ENCODE peak calls at places on chromosomes 6 and 20, in six cellular contexts. One of them, this sample, is unnamed.

GRCh38 chr6:78500299-78501089 is 366.9 kb upstream of the IRAK1BP1 start:
- DNase-seq in CD8-positive, alpha-beta memory T cell: no peak
- DNase-seq in substantia nigra: no peak
- DNase-seq in H9: no peak
- DNase-seq in mammary epithelial cell: no peak
- DNase-seq in K562: no peak
- DNase-seq in this sample: no peak

GRCh38 chr20:17948442-17948841 is 20.2 kb downstream of the SNX5 start:
- DNase-seq in mammary epithelial cell: no peak
- DNase-seq in H9: no peak
- DNase-seq in CD8-positive, alpha-beta memory T cell: no peak
- DNase-seq in substantia nigra: no peak
- DNase-seq in K562: no peak
- DNase-seq in this sample: no peak

GRCh38 chr6:104943781-104944180 is 13.1 kb upstream of the LIN28B start:
- DNase-seq in CD8-positive, alpha-beta memory T cell: no peak
- DNase-seq in mammary epithelial cell: peak
- DNase-seq in H9: no peak
- DNase-seq in K562: peak
- DNase-seq in substantia nigra: no peak
- DNase-seq in this sample: no peak

GRCh38 chr6:150395388-150396009 is 26.7 kb downstream of the IYD start:
- DNase-seq in K562: peak
- DNase-seq in mammary epithelial cell: peak
- DNase-seq in substantia nigra: peak
- DNase-seq in H9: peak
- DNase-seq in CD8-positive, alpha-beta memory T cell: peak
- DNase-seq in this sample: no peak

GRCh38 chr20:3862333-3862732 is 15.7 kb downstream of the MAVS start:
- DNase-seq in CD8-positive, alpha-beta memory T cell: no peak
- DNase-seq in H9: no peak
- DNase-seq in mammary epithelial cell: no peak
- DNase-seq in K562: no peak
- DNase-seq in substantia nigra: no peak
- DNase-seq in this sample: no peak

GRCh38 chr6:127515794-127516675 is 3.1 kb downstream of the MTCL3 start:
- DNase-seq in H9: peak
- DNase-seq in CD8-positive, alpha-beta memory T cell: peak
- DNase-seq in K562: peak
- DNase-seq in substantia nigra: peak
- DNase-seq in mammary epithelial cell: peak
- DNase-seq in this sample: peak

GRCh38 chr6:2915150-2915549 is 12.0 kb upstream of the SERPINB9 start:
- DNase-seq in K562: no peak
- DNase-seq in CD8-positive, alpha-beta memory T cell: no peak
- DNase-seq in mammary epithelial cell: no peak
- DNase-seq in substantia nigra: no peak
- DNase-seq in H9: peak
- DNase-seq in this sample: no peak

GRCh38 chr6:157556671-157557430 is 175.9 kb downstream of the ZDHHC14 start:
- DNase-seq in mammary epithelial cell: no peak
- DNase-seq in substantia nigra: no peak
- DNase-seq in K562: no peak
- DNase-seq in H9: no peak
- DNase-seq in CD8-positive, alpha-beta memory T cell: no peak
- DNase-seq in this sample: no peak

GRCh38 chr6:431986-432385 is 40.4 kb downstream of the IRF4 start:
- DNase-seq in K562: no peak
- DNase-seq in substantia nigra: no peak
- DNase-seq in mammary epithelial cell: no peak
- DNase-seq in CD8-positive, alpha-beta memory T cell: no peak
- DNase-seq in H9: no peak
- DNase-seq in this sample: peak

GRCh38 chr20:63453029-63453523 is 19.4 kb downstream of the KCNQ2 start:
- DNase-seq in K562: peak
- DNase-seq in CD8-positive, alpha-beta memory T cell: no peak
- DNase-seq in mammary epithelial cell: no peak
- DNase-seq in substantia nigra: no peak
- DNase-seq in H9: peak
- DNase-seq in this sample: no peak

GRCh38 chr6:45454008-45454911 is 76.5 kb upstream of the SUPT3H start:
- DNase-seq in CD8-positive, alpha-beta memory T cell: no peak
- DNase-seq in H9: no peak
- DNase-seq in substantia nigra: no peak
- DNase-seq in mammary epithelial cell: peak
- DNase-seq in K562: no peak
- DNase-seq in this sample: no peak

GRCh38 chr6:106801256-106801655 is 171.9 kb downstream of the QRSL1 start:
- DNase-seq in H9: no peak
- DNase-seq in K562: no peak
- DNase-seq in CD8-positive, alpha-beta memory T cell: no peak
- DNase-seq in substantia nigra: no peak
- DNase-seq in mammary epithelial cell: no peak
- DNase-seq in this sample: no peak

GRCh38 chr6:134436281-134436815 is 118.4 kb upstream of the SGK1 start:
- DNase-seq in K562: peak
- DNase-seq in mammary epithelial cell: peak
- DNase-seq in substantia nigra: peak
- DNase-seq in CD8-positive, alpha-beta memory T cell: no peak
- DNase-seq in H9: no peak
- DNase-seq in this sample: peak

DNA sequence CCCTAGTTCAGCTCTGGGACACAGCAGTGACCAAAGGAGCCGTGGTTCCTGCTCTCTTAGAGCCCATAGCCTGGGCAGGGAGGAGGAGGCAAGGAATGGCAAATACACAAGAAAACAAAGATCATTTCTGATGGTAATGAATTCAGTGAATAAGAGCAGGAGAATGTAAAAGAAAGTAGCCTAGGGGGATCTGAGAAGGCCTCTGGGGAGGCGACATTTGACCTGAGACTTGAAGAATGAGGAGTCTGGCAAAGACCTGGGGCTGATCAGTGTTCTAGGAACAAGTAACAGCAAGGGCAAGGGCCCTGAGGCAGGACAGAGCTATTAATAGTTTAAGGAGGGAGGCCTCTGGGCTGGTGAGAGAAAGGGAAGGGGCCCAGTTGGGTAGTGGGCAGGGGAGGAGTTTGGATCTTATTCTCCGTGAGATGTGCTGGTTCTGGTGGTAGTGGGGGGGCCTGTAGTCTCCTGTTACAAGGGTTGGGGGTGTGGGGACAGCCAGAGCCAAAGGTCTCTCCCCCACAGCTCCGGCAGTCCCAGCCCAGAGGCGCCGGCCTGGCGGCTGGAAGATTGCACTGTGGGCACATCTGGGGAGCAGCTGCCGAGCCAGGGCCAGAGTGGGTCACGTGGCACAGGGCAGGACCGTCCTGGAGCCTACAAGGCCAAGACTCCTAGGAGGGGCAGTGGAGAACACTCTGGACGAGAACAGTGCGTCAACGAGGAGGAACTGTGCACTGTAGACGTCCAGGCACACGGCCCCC is 9.3 kb upstream of the ID1 start:
- DNase-seq in K562: no peak
- DNase-seq in H9: peak
- DNase-seq in mammary epithelial cell: peak
- DNase-seq in CD8-positive, alpha-beta memory T cell: no peak
- DNase-seq in substantia nigra: peak
- DNase-seq in this sample: no peak
- H3K27ac ChIP-seq in K562: peak
- H3K27ac ChIP-seq in H9: peak
- H3K27ac ChIP-seq in mammary epithelial cell: no peak
- H3K27ac ChIP-seq in CD8-positive, alpha-beta memory T cell: peak
- H3K27ac ChIP-seq in substantia nigra: peak
- H3K27ac ChIP-seq in this sample: no peak

GRCh38 chr20:62238569-62239277 is 402 bp downstream of the OSBPL2 start:
- DNase-seq in mammary epithelial cell: peak
- DNase-seq in substantia nigra: no peak
- DNase-seq in CD8-positive, alpha-beta memory T cell: no peak
- DNase-seq in H9: no peak
- DNase-seq in K562: no peak
- DNase-seq in this sample: peak
- H3K27ac ChIP-seq in mammary epithelial cell: peak
- H3K27ac ChIP-seq in substantia nigra: peak
- H3K27ac ChIP-seq in CD8-positive, alpha-beta memory T cell: peak
- H3K27ac ChIP-seq in H9: no peak
- H3K27ac ChIP-seq in K562: peak
- H3K27ac ChIP-seq in this sample: peak

GRCh38 chr6:142433419-142433818 is 131.6 kb downstream of the ADGRG6 start:
- DNase-seq in K562: no peak
- DNase-seq in CD8-positive, alpha-beta memory T cell: no peak
- DNase-seq in mammary epithelial cell: no peak
- DNase-seq in substantia nigra: no peak
- DNase-seq in H9: no peak
- DNase-seq in this sample: no peak

DNA sequence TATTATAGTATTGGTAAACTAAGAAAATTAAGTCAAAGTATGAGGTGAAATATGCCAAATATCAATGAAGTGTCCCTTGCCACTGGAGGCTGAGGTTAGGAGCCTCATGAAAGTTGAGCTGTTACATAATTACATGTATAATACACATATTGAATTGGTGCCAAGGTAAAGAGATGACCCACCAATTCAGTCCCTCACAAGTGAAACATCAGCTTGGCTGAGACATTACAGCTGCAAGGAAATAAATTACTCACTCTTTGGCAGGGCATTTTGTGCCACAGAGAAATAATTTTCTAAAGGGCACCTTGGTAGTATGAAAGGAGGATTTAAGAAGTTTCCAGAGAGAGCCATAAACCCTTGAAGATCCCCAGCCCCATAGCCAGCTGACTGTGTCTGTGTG is 127.4 kb downstream of the ADGRG6 start:
- DNase-seq in CD8-positive, alpha-beta memory T cell: no peak
- DNase-seq in mammary epithelial cell: no peak
- DNase-seq in substantia nigra: no peak
- DNase-seq in K562: no peak
- DNase-seq in H9: no peak
- DNase-seq in this sample: no peak
- H3K27ac ChIP-seq in CD8-positive, alpha-beta memory T cell: no peak
- H3K27ac ChIP-seq in mammary epithelial cell: no peak
- H3K27ac ChIP-seq in substantia nigra: no peak
- H3K27ac ChIP-seq in K562: no peak
- H3K27ac ChIP-seq in H9: no peak
- H3K27ac ChIP-seq in this sample: no peak

GRCh38 chr6:57262491-57262890 is 40.4 kb upstream of the RAB23 start:
- DNase-seq in substantia nigra: peak
- DNase-seq in CD8-positive, alpha-beta memory T cell: no peak
- DNase-seq in K562: no peak
- DNase-seq in H9: no peak
- DNase-seq in mammary epithelial cell: no peak
- DNase-seq in this sample: no peak

GRCh38 chr6:57259064-57259463 is 37.0 kb upstream of the RAB23 start:
- DNase-seq in mammary epithelial cell: no peak
- DNase-seq in K562: no peak
- DNase-seq in substantia nigra: no peak
- DNase-seq in CD8-positive, alpha-beta memory T cell: no peak
- DNase-seq in H9: no peak
- DNase-seq in this sample: no peak

GRCh38 chr6:57261896-57262295 is 39.8 kb upstream of the RAB23 start:
- DNase-seq in H9: no peak
- DNase-seq in mammary epithelial cell: no peak
- DNase-seq in CD8-positive, alpha-beta memory T cell: no peak
- DNase-seq in K562: no peak
- DNase-seq in substantia nigra: no peak
- DNase-seq in this sample: no peak

GRCh38 chr6:57265755-57266221 is 43.7 kb upstream of the RAB23 start:
- DNase-seq in substantia nigra: no peak
- DNase-seq in CD8-positive, alpha-beta memory T cell: no peak
- DNase-seq in H9: no peak
- DNase-seq in K562: no peak
- DNase-seq in mammary epithelial cell: no peak
- DNase-seq in this sample: no peak

GRCh38 chr6:57262901-57263694 is 41.0 kb upstream of the RAB23 start:
- DNase-seq in substantia nigra: no peak
- DNase-seq in K562: no peak
- DNase-seq in CD8-positive, alpha-beta memory T cell: no peak
- DNase-seq in H9: no peak
- DNase-seq in mammary epithelial cell: peak
- DNase-seq in this sample: no peak
- H3K27ac ChIP-seq in substantia nigra: no peak
- H3K27ac ChIP-seq in K562: no peak
- H3K27ac ChIP-seq in CD8-positive, alpha-beta memory T cell: no peak
- H3K27ac ChIP-seq in H9: no peak
- H3K27ac ChIP-seq in mammary epithelial cell: no peak
- H3K27ac ChIP-seq in this sample: no peak

GRCh38 chr6:149334682-149335160 is 17.2 kb downstream of the TAB2 start:
- DNase-seq in K562: no peak
- DNase-seq in H9: no peak
- DNase-seq in CD8-positive, alpha-beta memory T cell: no peak
- DNase-seq in substantia nigra: no peak
- DNase-seq in mammary epithelial cell: peak
- DNase-seq in this sample: no peak

GRCh38 chr6:149335924-149336323 is 18.4 kb downstream of the TAB2 start:
- DNase-seq in CD8-positive, alpha-beta memory T cell: no peak
- DNase-seq in H9: no peak
- DNase-seq in mammary epithelial cell: peak
- DNase-seq in K562: no peak
- DNase-seq in substantia nigra: no peak
- DNase-seq in this sample: no peak

GRCh38 chr6:149336529-149336928 is 19.0 kb downstream of the TAB2 start:
- DNase-seq in mammary epithelial cell: peak
- DNase-seq in H9: no peak
- DNase-seq in CD8-positive, alpha-beta memory T cell: no peak
- DNase-seq in K562: no peak
- DNase-seq in substantia nigra: no peak
- DNase-seq in this sample: no peak

GRCh38 chr6:149340200-149340599 is 22.7 kb downstream of the TAB2 start:
- DNase-seq in substantia nigra: no peak
- DNase-seq in mammary epithelial cell: no peak
- DNase-seq in H9: no peak
- DNase-seq in K562: no peak
- DNase-seq in CD8-positive, alpha-beta memory T cell: no peak
- DNase-seq in this sample: no peak

DNA sequence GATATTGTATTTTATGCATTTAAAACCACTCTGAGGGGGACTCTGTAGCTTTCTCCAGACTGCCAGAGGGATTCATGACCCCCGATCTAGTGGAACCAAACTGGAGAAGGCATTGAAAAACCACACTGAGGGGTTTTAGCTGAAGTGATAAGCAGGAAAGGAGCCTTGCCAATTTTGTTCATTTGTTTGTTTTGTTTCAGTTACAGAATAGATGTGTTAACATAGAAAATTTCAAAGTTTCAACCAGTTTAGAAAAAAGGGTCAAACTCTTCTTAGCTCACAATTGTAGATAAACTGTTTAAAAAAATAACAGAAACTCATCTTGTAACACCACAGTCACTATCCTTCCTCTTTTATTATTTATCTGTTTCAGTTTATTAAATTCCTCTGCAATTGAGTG is 19.8 kb downstream of the TAB2 start:
- DNase-seq in substantia nigra: no peak
- DNase-seq in H9: no peak
- DNase-seq in CD8-positive, alpha-beta memory T cell: no peak
- DNase-seq in K562: no peak
- DNase-seq in mammary epithelial cell: no peak
- DNase-seq in this sample: no peak
- H3K27ac ChIP-seq in substantia nigra: no peak
- H3K27ac ChIP-seq in H9: no peak
- H3K27ac ChIP-seq in CD8-positive, alpha-beta memory T cell: no peak
- H3K27ac ChIP-seq in K562: no peak
- H3K27ac ChIP-seq in mammary epithelial cell: no peak
- H3K27ac ChIP-seq in this sample: peak

This sample was measured in CD4-positive, CD25-positive, alpha-beta regulatory T cell.